ENCODE peak calls at places on chromosomes 7 and 10, in five cellular contexts. H is sigmoid colon, P is spleen, B is HepG2, S is esophagus squamous epithelium. O is an unnamed sample. For H3K4me1, the result is how much of the 10 kb centered on the place peaks cover.

GRCh38 chr7:126658684-126659083 is 594.1 kb downstream of the GRM8 start:
- DNase-seq in P (no peak), S (no peak), B (no peak), H (no peak), O (no peak)

GRCh38 chr10:51524041-51524440 is 175.4 kb downstream of the CSTF2T start:
- DNase-seq in P (no peak), S (no peak), B (no peak), H (no peak), O (no peak)

GRCh38 chr10:133127291-133128125 is 32.5 kb upstream of the KNDC1 start:
- DNase-seq in P (peak), H (peak), S (no peak), B (no peak), O (no peak)

GRCh38 chr7:15915694-15916093 is 229.2 kb upstream of the MEOX2 start:
- DNase-seq in S (no peak), H (no peak), B (no peak), P (no peak), O (no peak)

GRCh38 chr7:159026271-159027047 is 118.2 kb downstream of the VIPR2 start:
- DNase-seq in H (peak), S (no peak), P (no peak), B (no peak), O (no peak)

GRCh38 chr7:109939207-109939606 is 1151.7 kb upstream of the LRRN3 start:
- DNase-seq in P (no peak), S (no peak), H (no peak), B (no peak), O (no peak)

GRCh38 chr10:73079779-73080178 is 16.9 kb downstream of the P4HA1 start:
- DNase-seq in B (no peak), P (no peak), S (no peak), H (no peak), O (no peak)

GRCh38 chr7:4807708-4808420 is 32.4 kb downstream of the AP5Z1 start:
- DNase-seq in P (no peak), S (no peak), B (no peak), H (no peak), O (no peak)

GRCh38 chr7:94957041-94957440 is 49.6 kb downstream of the PPP1R9A start:
- DNase-seq in H (no peak), P (no peak), S (no peak), B (no peak), O (no peak)

GRCh38 chr7:11707606-11708193 is 124.3 kb downstream of the THSD7A start:
- DNase-seq in S (no peak), B (no peak), P (no peak), H (no peak), O (no peak)

GRCh38 chr7:98456851-98457250 is 56.0 kb upstream of the BAIAP2L1 start:
- DNase-seq in P (no peak), H (no peak), B (no peak), S (no peak), O (no peak)

GRCh38 chr7:56175784-56176183 is 59.6 kb upstream of the NUPR2 start:
- DNase-seq in H (no peak), P (no peak), B (no peak), S (no peak), O (no peak)

GRCh38 chr10:132516771-132517725 is 20.5 kb upstream of the INPP5A start:
- DNase-seq in H (peak), S (no peak), P (peak), B (peak), O (peak)

GRCh38 chr7:50649259-50649885 is 84.2 kb upstream of the DDC start:
- DNase-seq in P (no peak), B (no peak), S (no peak), H (no peak), O (no peak)

GRCh38 chr7:71393661-71394060 is 261.7 kb downstream of the GALNT17 start:
- DNase-seq in S (no peak), P (no peak), H (no peak), B (no peak), O (no peak)

GRCh38 chr7:151426486-151426905 is 13.4 kb downstream of the CRYGN start:
- DNase-seq in H (peak), S (no peak), B (no peak), P (peak), O (peak)

GRCh38 chr10:125190961-125191360 is 30.6 kb upstream of the CTBP2 start:
- DNase-seq in H (no peak), S (no peak), B (no peak), P (peak), O (no peak)

GRCh38 chr7:30896041-30896440 is 15.6 kb upstream of the AQP1 start:
- DNase-seq in B (no peak), P (no peak), H (no peak), S (no peak), O (no peak)

GRCh38 chr7:102082693-102083385 is 203.8 kb upstream of the SH2B2 start:
- DNase-seq in S (no peak), H (no peak), P (no peak), B (no peak), O (no peak)

GRCh38 chr7:116985575-116985974 is 32.3 kb downstream of the ST7 start:
- DNase-seq in S (no peak), H (no peak), P (no peak), B (no peak), O (no peak)

GRCh38 chr10:78455873-78456272 is 422.2 kb downstream of the RPS24 start:
- DNase-seq in P (no peak), H (no peak), B (no peak), S (no peak), O (no peak)

GRCh38 chr7:82091126-82091682 is 321.4 kb upstream of the HGF start:
- DNase-seq in H (no peak), P (no peak), S (no peak), B (no peak), O (no peak)

GRCh38 chr7:115230882-115231508 is 309.1 kb downstream of the MDFIC start:
- DNase-seq in B (peak), S (no peak), H (no peak), P (no peak), O (no peak)

GRCh38 chr10:71068811-71069411 is 143.5 kb upstream of the UNC5B start:
- DNase-seq in H (no peak), S (no peak), P (peak), B (no peak), O (peak)

GRCh38 chr7:99720370-99721128 is 14.4 kb downstream of the CYP3A7 start:
- DNase-seq in P (no peak), B (peak), H (no peak), S (no peak), O (no peak)

GRCh38 chr7:16668049-16668858 is 22.3 kb downstream of the BZW2 start:
- DNase-seq in B (peak), P (no peak), S (no peak), H (peak), O (peak)

GRCh38 chr10:103703941-103704919 is 151.1 kb downstream of the SH3PXD2A start:
- DNase-seq in B (no peak), P (no peak), H (no peak), S (no peak), O (no peak)

GRCh38 chr7:144908943-144909556 is 73.2 kb upstream of the TPK1 start:
- DNase-seq in S (no peak), P (no peak), B (no peak), H (no peak), O (no peak)

DNA sequence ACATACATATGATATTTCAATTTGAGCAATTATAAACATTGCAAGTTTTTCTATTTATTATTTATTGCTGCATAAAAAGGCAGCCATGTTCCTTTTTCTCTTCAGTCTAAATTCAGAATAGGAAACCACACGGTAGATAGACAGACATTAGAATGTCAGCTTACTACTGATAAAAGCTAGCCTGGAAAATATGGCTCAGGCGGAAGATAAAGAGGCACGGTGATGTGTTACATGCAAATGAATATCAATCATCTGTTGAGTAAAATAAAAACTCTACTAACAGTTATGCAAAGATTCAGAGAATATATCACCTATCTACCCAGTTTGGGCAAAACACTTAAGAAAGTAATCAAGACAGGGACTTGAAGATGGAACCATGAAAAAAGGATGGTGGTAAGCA is 73.5 kb upstream of the PDSS1 start:
- DNase-seq in H (no peak), B (no peak), S (no peak), P (no peak), O (no peak)
- TF ChIP-seq POLR2A in H (no peak), B (no peak), S (no peak), P (no peak), O (no peak)

GRCh38 chr10:24209946-24210491 is 1.1 kb downstream of the KIAA1217 start:
- DNase-seq in H (no peak), B (peak), S (no peak), P (no peak), O (no peak)

GRCh38 chr10:24207781-24208611 is 942 bp upstream of the KIAA1217 start:
- DNase-seq in P (no peak), H (no peak), S (no peak), B (peak), O (peak)

GRCh38 chr10:24206926-24207701 is 1.8 kb upstream of the KIAA1217 start:
- DNase-seq in P (no peak), H (no peak), S (no peak), B (no peak), O (no peak)

GRCh38 chr10:24209421-24209770 is 458 bp downstream of the KIAA1217 start:
- DNase-seq in P (no peak), H (no peak), B (no peak), S (no peak), O (no peak)

GRCh38 chr10:24208661-24209420 is at the start of gene KIAA1217:
- DNase-seq in S (no peak), P (peak), H (peak), B (peak), O (peak)
- H3K4me1 ChIP-seq in S (under half), P (under half), H (under half), B (half or more), O (half or more)

DNA sequence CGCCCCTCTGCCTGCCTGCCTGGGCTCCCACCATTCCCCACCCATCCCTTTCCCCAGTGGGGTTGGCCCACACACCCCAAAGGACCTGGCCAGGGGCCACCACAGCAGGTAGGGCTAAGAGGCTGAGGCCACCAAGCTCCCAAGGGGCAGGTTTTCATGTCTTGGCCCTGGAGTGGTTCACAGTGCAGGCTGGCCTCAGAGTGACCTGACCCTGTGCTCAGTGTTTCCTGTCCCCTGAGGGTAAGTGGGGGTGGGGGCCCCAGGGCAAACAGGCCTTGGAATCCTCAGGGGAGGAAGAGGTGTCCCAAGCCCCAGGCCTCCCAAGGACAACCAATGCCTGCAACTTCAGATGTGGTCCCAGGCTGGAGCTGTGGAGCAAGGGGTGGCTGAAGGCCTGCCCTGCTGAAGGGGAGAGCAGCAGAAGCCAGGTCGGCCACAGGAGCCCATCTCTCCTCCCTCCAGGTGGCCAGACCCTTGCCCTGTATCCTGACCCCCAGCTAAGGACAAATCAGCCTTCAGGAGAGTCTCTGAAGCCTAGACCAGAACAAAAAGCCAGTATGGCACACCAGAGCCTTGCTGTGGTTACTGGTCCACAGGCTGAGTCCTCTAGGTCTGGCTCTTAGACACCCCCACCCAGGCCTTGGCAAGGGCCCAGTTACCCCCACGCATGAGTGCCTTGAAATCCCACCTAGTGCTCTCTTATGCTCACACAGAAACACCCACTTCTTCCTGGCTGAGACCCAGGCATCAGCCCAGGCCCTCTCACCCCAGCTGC is 27.6 kb downstream of the POLL start:
- DNase-seq in S (no peak), H (peak), B (no peak), P (peak), O (no peak)
- TF ChIP-seq POLR2A in S (no peak), H (no peak), B (no peak), P (no peak), O (no peak)

GRCh38 chr7:40531946-40532345 is 397.1 kb downstream of the SUGCT start:
- DNase-seq in H (no peak), P (no peak), B (no peak), S (no peak), O (no peak)
- H3K4me1 ChIP-seq in H (under half), P (under half), B (under half), S (under half), O (under half)

GRCh38 chr10:606767-607544 is 82.5 kb downstream of the DIP2C start:
- DNase-seq in P (peak), S (no peak), H (peak), B (no peak), O (no peak)

GRCh38 chr10:604716-605631 is 84.5 kb downstream of the DIP2C start:
- DNase-seq in S (no peak), P (no peak), B (no peak), H (peak), O (no peak)

GRCh38 chr10:603745-604144 is 85.7 kb downstream of the DIP2C start:
- DNase-seq in S (no peak), P (no peak), B (no peak), H (peak), O (no peak)

GRCh38 chr10:607545-608196 is 81.8 kb downstream of the DIP2C start:
- DNase-seq in S (no peak), P (peak), H (peak), B (no peak), O (no peak)

GRCh38 chr10:605632-606325 is 83.7 kb downstream of the DIP2C start:
- DNase-seq in H (peak), P (peak), S (no peak), B (no peak), O (no peak)
- TF ChIP-seq POLR2A in H (no peak), P (no peak), S (no peak), B (no peak), O (no peak)

DNA sequence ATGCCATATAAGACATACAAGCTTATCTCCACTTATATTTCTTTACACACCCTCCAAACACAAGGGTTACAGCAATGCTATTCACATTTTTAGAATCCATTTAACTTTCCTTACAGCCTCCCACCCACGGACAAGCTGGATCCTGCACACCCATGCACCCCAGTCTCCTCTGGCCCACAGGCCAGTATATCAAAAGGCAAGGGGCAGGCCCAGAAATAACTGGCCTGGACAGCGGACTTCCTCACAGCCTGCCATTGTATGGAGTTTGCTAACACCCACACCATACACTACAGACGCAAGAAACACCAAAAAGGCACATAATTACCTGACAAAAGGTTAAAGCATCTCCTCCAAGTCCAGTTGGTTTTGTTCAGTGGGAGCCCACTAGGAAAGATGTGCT is 12.0 kb downstream of the HOXA4 start:
- DNase-seq in S (no peak), B (no peak), P (no peak), H (no peak), O (no peak)
- H3K4me1 ChIP-seq in S (under half), B (under half), P (under half), H (half or more), O (under half)

GRCh38 chr10:45417746-45418145 is 43.7 kb downstream of the ALOX5 start:
- DNase-seq in H (no peak), B (no peak), S (no peak), P (peak), O (no peak)

GRCh38 chr10:45420453-45421192 is 46.6 kb downstream of the ALOX5 start:
- DNase-seq in S (peak), B (no peak), H (peak), P (peak), O (peak)

GRCh38 chr10:45419673-45420020 is 45.6 kb downstream of the ALOX5 start:
- DNase-seq in H (no peak), P (no peak), B (no peak), S (no peak), O (no peak)

GRCh38 chr10:45418417-45418858 is 44.4 kb downstream of the ALOX5 start:
- DNase-seq in P (no peak), S (no peak), B (no peak), H (no peak), O (no peak)

GRCh38 chr10:45418859-45419672 is 45.0 kb downstream of the ALOX5 start:
- DNase-seq in H (peak), P (peak), S (no peak), B (peak), O (peak)
- TF ChIP-seq POLR2A in H (peak), P (no peak), S (no peak), B (no peak), O (peak)

GRCh38 chr7:2494191-2495130 is 18.3 kb upstream of the GRIFIN start:
- DNase-seq in H (no peak), S (no peak), B (no peak), P (no peak), O (no peak)

GRCh38 chr7:2492038-2492437 is 15.8 kb upstream of the GRIFIN start:
- DNase-seq in S (no peak), P (no peak), B (no peak), H (no peak), O (no peak)

GRCh38 chr7:2495402-2496309 is 19.5 kb upstream of the GRIFIN start:
- DNase-seq in S (no peak), B (no peak), H (no peak), P (no peak), O (no peak)

GRCh38 chr7:2490306-2490705 is 14.1 kb upstream of the GRIFIN start:
- DNase-seq in P (no peak), S (no peak), B (no peak), H (no peak), O (no peak)

DNA sequence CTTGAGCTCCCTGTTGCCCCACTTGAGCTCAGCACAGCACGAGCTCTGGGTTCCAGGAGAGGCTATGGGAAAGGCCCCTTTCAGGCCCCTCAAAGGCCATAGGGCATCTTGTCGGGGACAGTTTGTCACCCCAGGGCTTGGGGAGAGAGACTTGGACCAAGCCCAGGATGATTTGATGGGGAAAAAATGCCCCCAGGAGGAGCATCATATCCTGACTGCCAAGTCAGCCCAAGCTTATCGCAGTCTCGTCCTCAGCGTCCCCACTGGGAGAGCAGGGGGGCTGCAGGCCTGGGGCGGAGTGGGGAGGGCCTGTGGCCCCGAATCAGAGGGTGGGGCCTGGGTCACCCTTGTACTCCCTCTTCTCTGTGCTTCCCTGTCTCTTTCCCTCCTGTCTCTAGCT is 17.0 kb upstream of the GRIFIN start:
- DNase-seq in S (no peak), P (no peak), B (no peak), H (no peak), O (no peak)
- H3K4me1 ChIP-seq in S (under half), P (under half), B (under half), H (under half), O (under half)